ENCODE peak calls at places on chromosomes 11 and 22, in five cellular contexts. R is HepG2, A is SK-N-SH, G is K562, U is HCT116. B is an unnamed sample.
A peak's percentile ranks its signal among the peaks of the same experiment; 100 is the strongest.

GRCh38 chr11:128928400-128928799 is 14.3 kb downstream of the TP53AIP1 start:
- DNase-seq in R (no peak), A (no peak), G (no peak), U (no peak), B (no peak)

GRCh38 chr22:42635531-42635930 is 4.9 kb downstream of the ATP5MGL start:
- DNase-seq in R (no peak), A (no peak), G (no peak), U (peak; percentile 85), B (no peak)

GRCh38 chr11:102171101-102171500 is 60.9 kb downstream of the YAP1 start:
- DNase-seq in R (no peak), A (no peak), G (no peak), U (no peak), B (no peak)

GRCh38 chr22:45600791-45601730 is 70.6 kb upstream of the ATXN10 start:
- DNase-seq in R (no peak), A (no peak), G (no peak), U (no peak), B (no peak)

GRCh38 chr11:86460461-86461404 is 86.0 kb downstream of the CCDC81 start:
- DNase-seq in R (no peak), A (no peak), G (no peak), U (no peak), B (no peak)

GRCh38 chr22:30891443-30891755 is 77.2 kb downstream of the MORC2 start:
- DNase-seq in R (no peak), A (no peak), G (no peak), U (no peak), B (no peak)

GRCh38 chr22:46738642-46738960 is 549 bp upstream of the CERK start:
- DNase-seq in R (peak; percentile 30), A (no peak), G (no peak), U (no peak), B (no peak)

GRCh38 chr22:41687901-41688364 is 734 bp downstream of the SNU13 start:
- DNase-seq in R (no peak), A (peak; percentile 27), G (peak; percentile 54), U (no peak), B (no peak)

GRCh38 chr22:40764743-40765441 is 54.3 kb downstream of the SLC25A17 start:
- DNase-seq in R (no peak), A (no peak), G (no peak), U (no peak), B (no peak)

GRCh38 chr11:76232026-76232665 is 25.8 kb upstream of the WNT11 start:
- DNase-seq in R (no peak), A (no peak), G (peak; percentile 27), U (no peak), B (no peak)

GRCh38 chr11:86876716-86877234 is 76.4 kb downstream of the PRSS23 start:
- DNase-seq in R (no peak), A (no peak), G (no peak), U (no peak), B (no peak)

GRCh38 chr11:69859275-69859934 is 40.2 kb upstream of the FGF3 start:
- DNase-seq in R (no peak), A (no peak), G (peak; percentile 32), U (no peak), B (no peak)

GRCh38 chr22:19806213-19807160 is 45.9 kb downstream of the TBX1 start:
- DNase-seq in R (no peak), A (peak; percentile 30), G (peak; percentile 99), U (peak; percentile 38), B (no peak)

GRCh38 chr11:119671561-119672015 is 57.4 kb downstream of the NECTIN1 start:
- DNase-seq in R (no peak), A (peak; percentile 83), G (no peak), U (no peak), B (no peak)

GRCh38 chr22:22578702-22579424 is 19.8 kb upstream of the PRAME start:
- DNase-seq in R (no peak), A (no peak), G (peak; percentile 77), U (no peak), B (no peak)

GRCh38 chr11:118655486-118656190 is 23.8 kb downstream of the TREH start:
- DNase-seq in R (no peak), A (no peak), G (no peak), U (no peak), B (no peak)

GRCh38 chr11:71097506-71098240 is 154.7 kb downstream of the SHANK2 start:
- DNase-seq in R (no peak), A (no peak), G (no peak), U (no peak), B (no peak)

DNA sequence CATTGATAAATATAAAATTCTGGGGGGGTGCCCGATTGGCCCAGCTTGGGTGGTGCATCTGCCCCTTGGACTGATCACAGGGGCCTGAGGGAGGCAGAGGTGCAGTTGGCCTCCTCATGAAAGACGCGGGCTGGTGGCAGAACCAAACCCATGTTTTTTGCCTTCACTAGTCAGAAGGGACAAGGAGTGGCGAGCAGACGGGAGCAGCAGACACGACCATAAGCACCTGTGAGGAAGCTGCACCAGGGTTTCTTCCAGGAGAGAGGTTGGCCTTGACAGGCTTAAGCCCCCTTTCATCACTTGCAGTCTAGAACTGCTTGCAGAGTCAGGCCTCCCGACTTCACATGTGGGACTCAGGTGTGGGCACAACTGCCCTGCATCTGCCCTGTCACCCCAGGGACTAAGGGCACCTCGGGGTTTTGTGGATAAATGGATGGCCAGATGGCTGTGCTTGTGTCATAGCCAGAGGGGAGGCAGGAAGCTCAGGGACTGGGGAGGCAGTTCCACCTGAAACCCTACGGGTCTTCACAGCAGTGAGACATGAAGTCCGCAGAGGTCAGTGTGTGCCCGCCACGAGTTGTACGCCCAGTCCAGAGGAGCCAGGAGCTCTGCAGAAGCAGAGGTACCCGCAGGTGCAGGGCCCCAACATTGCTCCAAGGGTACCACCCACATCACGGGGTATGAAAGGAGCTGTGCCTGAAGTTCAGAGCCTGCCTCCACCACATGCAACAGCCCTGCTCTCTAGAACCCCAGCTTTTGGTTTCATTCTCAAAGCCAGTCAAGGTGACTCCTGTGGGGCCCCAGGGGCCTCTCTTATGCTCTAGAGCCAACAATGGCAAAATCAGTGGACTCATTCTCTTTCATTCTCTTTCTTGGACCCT is 18.2 kb upstream of the SYT13 start:
- DNase-seq in R (no peak), A (no peak), G (no peak), U (no peak), B (no peak)
- TF ChIP-seq JUND in R (no peak), A (no peak), G (no peak), U (no peak), B (no peak)

GRCh38 chr11:116557261-116557660 is 215.5 kb downstream of the BUD13 start:
- DNase-seq in R (no peak), A (peak; percentile 43), G (no peak), U (no peak), B (no peak)
- TF ChIP-seq JUND in R (no peak), A (no peak), G (no peak), U (no peak), B (no peak)

DNA sequence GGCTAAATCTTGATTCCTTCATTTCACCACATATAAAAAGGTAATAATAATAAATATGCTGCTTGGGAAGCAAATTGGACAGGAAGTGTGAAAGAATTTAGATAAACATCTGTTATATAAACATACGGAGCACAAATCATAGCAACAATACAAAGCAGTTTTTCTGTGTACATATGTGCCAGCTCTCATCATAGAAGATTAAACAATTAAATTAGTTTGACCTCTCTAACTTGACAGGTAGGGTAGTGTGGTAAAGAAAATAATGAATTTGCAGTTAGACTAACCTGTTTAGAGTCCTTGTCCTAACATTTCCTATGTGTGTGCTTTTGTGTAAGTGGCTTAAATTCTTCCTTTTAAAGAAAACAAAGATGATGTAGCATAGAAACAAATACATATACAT is 995.7 kb upstream of the TENM4 start:
- DNase-seq in R (no peak), A (no peak), G (no peak), U (no peak), B (no peak)
- TF ChIP-seq JUND in R (no peak), A (no peak), G (no peak), U (no peak), B (no peak)

GRCh38 chr22:36383110-36383581 is 4.6 kb downstream of the MYH9 start:
- DNase-seq in R (no peak), A (no peak), G (no peak), U (no peak), B (no peak)
- TF ChIP-seq JUND in R (no peak), A (peak; percentile 34), G (no peak), U (no peak), B (no peak)

GRCh38 chr11:1643146-1643690 is 13.6 kb downstream of the KRTAP5-5 start:
- DNase-seq in R (no peak), A (no peak), G (no peak), U (no peak), B (no peak)
- TF ChIP-seq JUND in R (no peak), A (no peak), G (no peak), U (no peak), B (no peak)